ENCODE peak calls at places on chromosome X, in eight cellular contexts. D is colonic mucosa, X is A549, Y is neuronal stem cell, V is suprapubic skin, P is Peyer's patch, W is mesenchymal stem cell, A is left lung. Z is an unnamed sample. For H3K9me3, the result is how much of the 10 kb centered on the place peaks cover.

GRCh38 chrX:110394653-110395052 is 36.0 kb downstream of the RTL9 start:
- DNase-seq in D (no peak), X (no peak), Y (no peak), V (no peak), P (no peak), W (peak), A (no peak), Z (no peak)

GRCh38 chrX:18210470-18210869 is 10.2 kb downstream of the BEND2 start:
- DNase-seq in D (no peak), X (peak), Y (no peak), V (no peak), P (no peak), W (no peak), A (no peak), Z (peak)

GRCh38 chrX:104351173-104351769 is 96.5 kb upstream of the ESX1 start:
- DNase-seq in D (no peak), X (peak), Y (no peak), V (no peak), P (no peak), W (peak), A (no peak), Z (peak)

GRCh38 chrX:19758536-19758935 is 128.9 kb downstream of the SH3KBP1 start:
- DNase-seq in D (no peak), X (no peak), Y (no peak), V (no peak), P (no peak), W (no peak), A (no peak), Z (no peak)

GRCh38 chrX:103488332-103488731 is 31.0 kb downstream of the RAB40A start:
- DNase-seq in D (no peak), X (peak), Y (no peak), V (no peak), P (no peak), W (peak), A (no peak), Z (peak)

GRCh38 chrX:117376460-117376859 is 740.1 kb downstream of the KLHL13 start:
- DNase-seq in D (no peak), X (peak), Y (no peak), V (no peak), P (no peak), W (no peak), A (no peak), Z (no peak)

GRCh38 chrX:154032653-154033052 is 13.0 kb upstream of the IRAK1 start:
- DNase-seq in D (no peak), X (no peak), Y (no peak), V (no peak), P (no peak), W (no peak), A (no peak), Z (no peak)

GRCh38 chrX:143853488-143853887 is 30.4 kb upstream of the UBE2NL start:
- DNase-seq in D (no peak), X (no peak), Y (no peak), V (no peak), P (no peak), W (peak), A (no peak), Z (peak)

GRCh38 chrX:48997455-48997854 is 4.6 kb downstream of the GRIPAP1 start:
- DNase-seq in D (no peak), X (no peak), Y (no peak), V (no peak), P (no peak), W (no peak), A (no peak), Z (no peak)

GRCh38 chrX:45353462-45353861 is 152.8 kb upstream of the DIPK2B start:
- DNase-seq in D (no peak), X (no peak), Y (no peak), V (no peak), P (no peak), W (no peak), A (no peak), Z (no peak)

GRCh38 chrX:15356444-15356843 is 21.1 kb upstream of the PIGA start:
- DNase-seq in D (no peak), X (no peak), Y (no peak), V (no peak), P (no peak), W (peak), A (no peak), Z (no peak)

GRCh38 chrX:86121916-86122315 is 26.3 kb upstream of the DACH2 start:
- DNase-seq in D (no peak), X (no peak), Y (no peak), V (no peak), P (no peak), W (no peak), A (no peak), Z (no peak)

GRCh38 chrX:45063319-45064095 is 137.2 kb downstream of the DIPK2B start:
- DNase-seq in D (peak), X (no peak), Y (no peak), V (no peak), P (no peak), W (no peak), A (no peak), Z (no peak)

DNA sequence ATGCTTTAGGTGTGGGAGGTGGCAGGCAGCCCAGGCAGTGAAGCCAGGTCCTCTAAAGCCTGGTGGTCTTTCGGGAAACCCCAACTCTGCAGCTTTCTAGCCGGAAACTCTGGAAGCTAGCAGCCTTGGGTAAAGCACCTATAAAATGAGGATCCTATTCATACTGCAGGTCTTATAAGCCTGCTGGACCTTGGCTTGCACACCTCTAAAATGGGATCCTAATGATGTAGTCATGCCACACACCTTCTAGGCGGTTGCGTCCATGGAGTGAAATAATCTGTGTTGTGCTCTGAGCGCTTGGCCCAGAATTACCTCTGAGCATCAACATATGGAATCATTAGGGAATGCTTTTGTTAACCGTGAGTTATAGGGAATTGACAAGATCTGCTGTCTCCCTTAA is 36.0 kb upstream of the STS start:
- DNase-seq in D (no peak), X (no peak), Y (no peak), V (no peak), P (no peak), W (no peak), A (no peak), Z (no peak)
- H3K4me3 ChIP-seq in D (no peak), X (no peak), Y (no peak), V (no peak), P (no peak), W (no peak), A (no peak), Z (no peak)

GRCh38 chrX:135629342-135629741 is 84.1 kb upstream of the CT45A1 start:
- DNase-seq in D (no peak), X (no peak), Y (no peak), V (no peak), P (no peak), W (no peak), A (no peak), Z (no peak)

DNA sequence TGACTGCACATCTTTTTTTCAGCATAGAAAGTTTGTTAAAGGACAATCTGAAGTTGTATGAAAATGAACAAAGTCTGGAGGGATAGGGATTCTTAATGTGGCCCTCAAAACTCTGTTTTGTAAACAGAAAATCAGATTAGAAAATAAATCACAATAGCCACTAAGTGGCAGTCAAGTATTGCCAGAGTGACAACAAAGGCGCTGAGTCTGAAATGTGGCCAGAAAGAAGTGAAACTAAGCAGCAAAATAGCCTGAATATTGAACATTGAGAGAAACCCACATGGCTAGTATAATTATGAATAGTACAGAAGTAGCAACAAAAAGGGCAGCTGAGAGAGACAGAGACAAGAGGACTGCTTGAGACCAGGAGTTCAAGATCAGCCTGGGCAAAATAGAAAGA is 81.1 kb upstream of the CT45A1 start:
- DNase-seq in D (no peak), X (no peak), Y (no peak), V (no peak), P (no peak), W (no peak), A (no peak), Z (no peak)
- H3K27ac ChIP-seq in D (no peak), X (no peak), Y (no peak), V (no peak), P (no peak), W (no peak), A (no peak), Z (no peak)

DNA sequence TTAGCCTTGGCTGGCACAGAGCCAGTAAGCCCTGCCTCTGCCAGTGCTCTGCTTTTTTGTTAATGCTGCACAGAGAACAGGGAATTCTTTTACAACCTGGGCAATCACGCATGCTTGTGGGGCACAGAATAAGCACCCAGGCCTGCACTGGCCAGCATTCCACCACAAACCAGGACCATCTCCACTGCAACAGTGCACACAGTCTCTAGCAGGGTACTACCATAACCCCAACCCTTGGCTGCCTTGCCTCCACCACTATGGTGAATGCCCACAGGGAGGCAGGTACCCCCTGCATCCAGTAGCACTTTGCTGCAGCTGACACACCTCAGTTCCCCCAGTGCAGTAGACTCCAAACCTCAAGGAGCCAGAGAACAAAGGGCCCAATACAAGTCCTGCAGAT is 19.2 kb upstream of the FAAH2 start:
- DNase-seq in D (no peak), X (no peak), Y (no peak), V (no peak), P (no peak), W (no peak), A (no peak), Z (no peak)
- H3K9me3 ChIP-seq in D (under half), X (under half), Y (under half), V (under half), P (under half), W (under half), A (under half), Z (under half)

GRCh38 chrX:53001958-53002357 is 43.6 kb upstream of the FAM156A start:
- DNase-seq in D (no peak), X (no peak), Y (no peak), V (no peak), P (no peak), W (no peak), A (no peak), Z (no peak)

GRCh38 chrX:53003111-53003510 is 44.8 kb upstream of the FAM156A start:
- DNase-seq in D (no peak), X (no peak), Y (no peak), V (no peak), P (no peak), W (no peak), A (no peak), Z (no peak)

GRCh38 chrX:53004038-53004437 is 44.6 kb upstream of the GPR173 start:
- DNase-seq in D (no peak), X (no peak), Y (no peak), V (no peak), P (no peak), W (no peak), A (no peak), Z (no peak)

GRCh38 chrX:52995974-52996304 is 37.6 kb upstream of the FAM156A start:
- DNase-seq in D (no peak), X (no peak), Y (no peak), V (no peak), P (no peak), W (no peak), A (no peak), Z (no peak)

DNA sequence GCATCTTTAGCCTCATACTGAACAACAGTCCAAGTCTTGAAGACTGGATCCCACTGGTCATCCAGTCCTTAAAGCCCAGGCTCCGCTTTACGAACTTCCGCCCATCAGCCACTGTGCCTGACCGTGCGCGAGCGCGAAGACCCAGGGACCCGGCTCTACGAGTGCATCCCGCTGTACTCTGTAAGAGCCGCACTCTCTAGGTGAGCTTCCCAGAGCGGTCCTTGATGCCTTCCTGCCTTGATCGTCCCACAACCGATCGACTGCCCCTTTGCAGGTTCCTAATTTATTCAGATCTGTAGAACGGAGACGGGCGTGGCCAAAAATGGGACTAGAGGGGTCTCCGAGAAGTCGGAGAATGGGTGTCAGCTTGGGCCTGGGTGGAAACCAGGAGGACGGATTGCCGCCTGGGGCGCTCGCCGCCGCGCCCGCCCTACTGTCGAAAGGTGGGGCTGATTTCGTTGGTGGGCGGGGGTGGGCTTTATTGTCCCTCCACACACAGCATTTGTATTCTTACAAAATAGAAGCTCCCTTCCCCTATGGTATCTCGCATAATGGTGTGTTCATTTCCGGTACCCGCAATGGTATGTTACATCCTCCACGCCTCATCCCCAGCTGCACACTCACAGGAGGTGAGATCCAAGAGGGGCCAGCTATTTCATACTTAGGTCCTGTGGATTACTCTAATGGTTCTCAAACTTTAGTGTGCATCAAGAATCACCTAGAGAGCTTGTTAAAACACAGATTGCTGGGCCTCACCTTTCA is 42.3 kb upstream of the FAM156A start:
- DNase-seq in D (no peak), X (no peak), Y (no peak), V (no peak), P (no peak), W (no peak), A (no peak), Z (no peak)
- H3K4me3 ChIP-seq in D (no peak), X (no peak), Y (no peak), V (no peak), P (no peak), W (no peak), A (no peak), Z (no peak)

DNA sequence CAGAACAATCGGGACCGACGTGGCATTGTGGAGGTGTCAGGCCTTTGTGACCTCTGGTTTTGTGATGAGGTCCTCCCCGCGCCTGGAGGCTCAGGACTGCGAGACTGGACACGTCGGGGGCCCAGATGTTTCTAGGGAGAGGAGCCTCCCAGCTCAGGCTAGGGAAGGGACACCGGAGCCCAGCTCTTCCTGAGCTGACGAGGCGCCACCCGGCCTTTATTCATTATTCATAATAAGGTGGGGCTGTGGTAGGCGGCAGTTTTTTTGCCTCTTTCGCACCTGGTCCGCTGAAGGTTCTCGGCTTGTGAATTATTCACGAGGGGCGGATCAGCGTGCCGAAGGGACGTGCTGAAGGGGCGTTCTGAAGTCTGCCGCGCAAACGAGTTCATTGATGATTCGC is 2.3 kb upstream of the UBA1 start:
- DNase-seq in D (peak), X (no peak), Y (no peak), V (no peak), P (peak), W (peak), A (no peak), Z (peak)
- H3K27ac ChIP-seq in D (peak), X (peak), Y (no peak), V (peak), P (peak), W (no peak), A (peak), Z (peak)

DNA sequence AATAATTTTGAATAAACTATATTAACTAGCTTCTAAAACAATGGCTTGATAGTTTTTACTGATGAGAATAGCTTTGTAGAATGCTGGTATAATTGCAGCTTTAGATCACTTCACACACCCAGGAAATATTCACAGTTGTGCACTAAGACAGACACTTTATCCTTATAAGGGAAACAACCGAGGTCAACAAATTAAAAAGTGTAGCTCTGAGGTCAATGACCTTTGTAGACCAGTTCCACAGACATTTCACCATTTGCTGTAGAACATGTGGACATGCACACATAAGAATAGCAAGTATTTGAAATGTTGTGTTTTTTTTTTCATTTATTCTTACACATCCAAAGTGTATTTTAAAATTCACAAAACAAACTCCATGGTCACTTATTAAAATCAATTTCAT is 76.0 kb upstream of the MCF2 start:
- DNase-seq in D (no peak), X (no peak), Y (no peak), V (no peak), P (no peak), W (no peak), A (no peak), Z (no peak)
- H3K9me3 ChIP-seq in D (under half), X (under half), Y (under half), V (under half), P (under half), W (under half), A (under half), Z (under half)

GRCh38 chrX:16862829-16863228 is 7.3 kb downstream of the RBBP7 start:
- DNase-seq in D (no peak), X (no peak), Y (no peak), V (no peak), P (no peak), W (no peak), A (no peak), Z (no peak)
- H3K4me3 ChIP-seq in D (no peak), X (no peak), Y (no peak), V (no peak), P (no peak), W (no peak), A (no peak), Z (no peak)

GRCh38 chrX:145687707-145688106 is 129.9 kb upstream of the SLITRK2 start:
- DNase-seq in D (no peak), X (no peak), Y (no peak), V (no peak), P (no peak), W (no peak), A (no peak), Z (no peak)
- H3K27ac ChIP-seq in D (no peak), X (no peak), Y (no peak), V (no peak), P (no peak), W (no peak), A (no peak), Z (no peak)

DNA sequence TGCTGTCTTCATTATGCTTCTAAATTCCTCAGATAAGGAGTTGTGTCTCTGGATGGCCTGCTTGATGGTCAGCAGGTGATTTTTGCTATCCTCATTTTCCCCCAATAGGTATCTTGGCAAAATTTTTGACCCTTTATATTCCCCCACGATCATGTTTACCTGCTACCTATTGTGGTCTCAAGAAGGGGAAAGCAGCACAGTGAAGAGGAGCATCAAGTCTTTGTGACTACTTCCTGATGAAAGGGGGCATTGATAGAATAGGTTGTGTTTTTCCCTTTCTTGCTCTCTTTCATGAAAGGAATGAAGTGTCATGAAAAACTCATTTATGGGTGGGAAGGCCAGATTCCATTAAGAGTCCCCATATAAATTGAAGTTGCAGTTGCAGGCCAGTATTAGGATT is 153.8 kb downstream of the KLF8 start:
- DNase-seq in D (no peak), X (no peak), Y (no peak), V (no peak), P (no peak), W (no peak), A (no peak), Z (no peak)
- H3K9me3 ChIP-seq in D (under half), X (under half), Y (under half), V (under half), P (under half), W (under half), A (under half), Z (under half)

GRCh38 chrX:150573702-150574101 is 5.3 kb downstream of the MTM1 start:
- DNase-seq in D (peak), X (no peak), Y (no peak), V (no peak), P (peak), W (no peak), A (no peak), Z (no peak)
- H3K4me3 ChIP-seq in D (no peak), X (no peak), Y (no peak), V (no peak), P (no peak), W (no peak), A (no peak), Z (no peak)